ENCODE peak calls at places on chromosomes 4 and X, in five cellular contexts. L is adrenal gland, O is OCI-LY7, W is fibroblast of mammary gland, R is colonic mucosa. A is an unnamed sample.

GRCh38 chrX:125436855-125437254 is 117.2 kb downstream of the TEX13C start:
- DNase-seq in L (no peak), W (no peak), O (peak), R (no peak), A (no peak)

GRCh38 chrX:118665204-118665603 is 62.2 kb upstream of the IL13RA1 start:
- DNase-seq in R (no peak), W (no peak), L (no peak), O (no peak), A (no peak)

GRCh38 chrX:22165732-22166457 is 106.8 kb upstream of the CBLL2 start:
- DNase-seq in W (peak), O (no peak), L (no peak), R (no peak), A (no peak)

GRCh38 chr4:122603156-122603574 is 17.7 kb downstream of the IL21 start:
- DNase-seq in L (no peak), R (no peak), W (no peak), O (no peak), A (no peak)

GRCh38 chr4:110361921-110362320 is 114.0 kb upstream of the ENPEP start:
- DNase-seq in W (peak), O (no peak), L (no peak), R (no peak), A (no peak)

GRCh38 chrX:119230850-119231249 is 5.2 kb upstream of the PGRMC1 start:
- DNase-seq in L (no peak), O (no peak), R (no peak), W (no peak), A (no peak)

GRCh38 chrX:115564243-115564642 is 3.3 kb downstream of the PLS3 start:
- DNase-seq in L (no peak), R (no peak), O (no peak), W (no peak), A (no peak)

GRCh38 chrX:79413009-79413408 is 45.9 kb upstream of the ITM2A start:
- DNase-seq in R (no peak), L (no peak), W (peak), O (peak), A (no peak)

GRCh38 chr4:15778191-15778741 is at the start of gene CD38:
- DNase-seq in O (peak), R (peak), L (peak), W (no peak), A (no peak)

DNA sequence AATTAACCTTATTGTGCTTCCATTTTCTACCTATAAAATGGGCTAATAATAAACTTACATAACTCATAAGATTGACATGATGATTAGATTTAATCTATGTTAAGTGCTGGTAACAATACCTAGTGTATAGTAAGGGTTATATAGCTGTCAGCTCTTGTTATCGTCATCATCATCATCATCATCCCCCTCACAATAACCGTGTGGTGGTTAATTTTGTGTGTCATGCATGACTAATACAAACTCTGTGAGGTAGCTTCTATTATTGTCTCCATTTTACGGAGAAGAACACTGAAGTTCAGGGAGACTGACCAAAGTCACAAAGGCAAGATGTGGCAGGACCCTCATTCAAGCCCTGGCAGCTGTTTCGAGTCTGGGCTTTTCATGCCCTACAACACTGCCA is 211.3 kb downstream of the PALLD start:
- DNase-seq in O (no peak), W (peak), L (no peak), R (no peak), A (no peak)
- TF ChIP-seq CTCF in O (no peak), W (no peak), L (no peak), R (no peak), A (no peak)

DNA sequence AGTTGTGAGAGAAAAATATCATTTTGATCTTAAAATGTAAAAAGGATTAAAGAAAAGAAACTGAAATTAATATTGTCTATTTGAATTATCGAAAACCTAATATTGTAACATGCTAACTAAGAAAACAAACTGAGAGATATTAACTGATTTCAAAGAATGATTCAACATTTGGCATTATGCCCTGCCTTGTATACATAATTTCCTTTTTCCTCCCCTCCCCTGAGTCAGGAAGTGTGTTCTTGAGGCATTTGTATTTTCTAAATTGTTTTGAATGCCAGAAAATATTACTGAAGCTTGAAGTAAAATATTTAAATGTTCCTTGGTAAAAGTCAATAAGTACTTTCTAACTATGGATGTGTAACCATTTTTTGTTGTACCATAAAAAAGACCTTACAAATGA is 49.4 kb downstream of the RPS6KA3 start:
- DNase-seq in O (no peak), R (no peak), L (no peak), W (peak), A (peak)
- H3K4me3 ChIP-seq in O (no peak), R (no peak), L (no peak), W (no peak), A (no peak)

GRCh38 chrX:104343408-104344129 is 88.8 kb upstream of the ESX1 start:
- DNase-seq in W (peak), R (peak), O (peak), L (peak), A (no peak)
- TF ChIP-seq CTCF in W (peak), R (peak), O (peak), L (peak), A (peak)

GRCh38 chr4:70613893-70614572 is 14.5 kb upstream of the ENAM start:
- DNase-seq in L (no peak), W (no peak), O (peak), R (no peak), A (no peak)
- H3K4me3 ChIP-seq in L (no peak), W (no peak), O (peak), R (no peak), A (no peak)